ENCODE peak calls at places on chromosomes 7 and 10, in eight cellular contexts. Q, A, E, D, F, M, O and J are unnamed samples.

GRCh38 chr10:71984798-71985388 is 20.7 kb downstream of the CHST3 start:
- DNase-seq in Q (no peak), M (no peak), E (no peak), F (no peak), O (no peak), D (no peak), A (no peak), J (no peak)

GRCh38 chr7:88759216-88759955 is at the start of gene ZNF804B:
- DNase-seq in F (no peak), E (peak; percentile 73), Q (no peak), O (no peak), A (no peak), M (no peak), D (no peak), J (no peak)

GRCh38 chr7:112092306-112093090 is 113.7 kb downstream of the DOCK4 start:
- DNase-seq in A (no peak), M (no peak), F (no peak), E (no peak), O (no peak), D (no peak), Q (no peak), J (no peak)

GRCh38 chr7:138785587-138786437 is 12.0 kb upstream of the TMEM213 start:
- DNase-seq in Q (no peak), O (peak; percentile 39), F (peak; percentile 34), D (no peak), E (no peak), M (no peak), A (peak; percentile 48), J (peak; percentile 27)

GRCh38 chr10:125134483-125134848 is 25.9 kb downstream of the CTBP2 start:
- DNase-seq in E (no peak), A (no peak), O (no peak), M (no peak), D (no peak), Q (no peak), F (no peak), J (no peak)

GRCh38 chr10:48659790-48660189 is 24.9 kb upstream of the WDFY4 start:
- DNase-seq in O (peak; percentile 21), A (no peak), F (no peak), M (no peak), E (no peak), Q (no peak), D (no peak), J (peak; percentile 33)

GRCh38 chr7:101077303-101078086 is 7.8 kb upstream of the TRIM56 start:
- DNase-seq in O (peak; percentile 74), E (peak; percentile 91), D (peak; percentile 38), A (peak; percentile 76), F (peak; percentile 61), M (peak; percentile 88), Q (no peak), J (peak; percentile 78)

GRCh38 chr7:130009848-130010688 is 41.1 kb downstream of the ZC3HC1 start:
- DNase-seq in A (peak; percentile 41), Q (peak; percentile 57), E (no peak), F (peak; percentile 55), D (peak; percentile 70), O (peak; percentile 77), M (no peak), J (peak; percentile 98)

GRCh38 chr10:35480150-35480549 is 125.0 kb upstream of the GJD4 start:
- DNase-seq in Q (no peak), O (no peak), E (peak; percentile 38), M (no peak), F (no peak), A (no peak), D (no peak), J (no peak)

GRCh38 chr10:30870926-30871325 is 160.7 kb downstream of the ZNF438 start:
- DNase-seq in M (no peak), A (no peak), E (no peak), D (no peak), F (no peak), Q (no peak), O (no peak), J (no peak)